ENCODE peak calls at places on chromosomes 5 and 9, in nine cellular contexts. D is substantia nigra; V is CD4-positive, alpha-beta T cell; H is GM23248; Z is thoracic aorta; O is A549; W is brain microvascular endothelial cell; F is CD8-positive, alpha-beta memory T cell; M is CD8-positive, alpha-beta T cell. T is an unnamed sample.

GRCh38 chr5:91409304-91409703 is 26.2 kb upstream of the ARRDC3 start:
- DNase-seq in D (no peak), V (no peak), H (no peak), Z (no peak), O (no peak), W (no peak), F (no peak), M (no peak), T (no peak)

GRCh38 chr9:119365291-119366027 is 3.8 kb downstream of the BRINP1 start:
- DNase-seq in D (peak), V (no peak), H (peak), Z (no peak), O (peak), W (peak), F (no peak), M (no peak), T (no peak)

GRCh38 chr5:132294728-132295504 is 722 bp downstream of the SLC22A4 start:
- DNase-seq in D (no peak), V (peak), H (peak), Z (peak), O (peak), W (peak), F (peak), M (peak), T (peak)

GRCh38 chr9:35272989-35273388 is 111.2 kb downstream of the UNC13B start:
- DNase-seq in D (no peak), V (no peak), H (peak), Z (no peak), O (no peak), W (peak), F (no peak), M (no peak), T (no peak)

GRCh38 chr5:154194348-154195329 is 4.1 kb downstream of the GALNT10 start:
- DNase-seq in D (no peak), V (no peak), H (peak), Z (no peak), O (no peak), W (no peak), F (no peak), M (no peak), T (no peak)

GRCh38 chr5:3590253-3590966 is 5.2 kb upstream of the IRX1 start:
- DNase-seq in D (no peak), V (no peak), H (no peak), Z (no peak), O (no peak), W (no peak), F (no peak), M (no peak), T (no peak)

GRCh38 chr5:19706776-19707175 is 281.2 kb downstream of the CDH18 start:
- DNase-seq in D (no peak), V (no peak), H (no peak), Z (no peak), O (no peak), W (no peak), F (no peak), M (no peak), T (no peak)

GRCh38 chr5:74296685-74297084 is 343.8 kb downstream of the ENC1 start:
- DNase-seq in D (no peak), V (no peak), H (no peak), Z (no peak), O (no peak), W (peak), F (no peak), M (no peak), T (no peak)

GRCh38 chr5:44862808-44863207 is 54.1 kb downstream of the MRPS30 start:
- DNase-seq in D (no peak), V (no peak), H (peak), Z (no peak), O (peak), W (no peak), F (no peak), M (no peak), T (no peak)

GRCh38 chr9:63816742-63817621 is 1468.0 kb downstream of the FOXD4L5 start:
- DNase-seq in D (no peak), V (peak), H (peak), Z (peak), O (no peak), W (peak), F (peak), M (peak), T (peak)

GRCh38 chr5:58019614-58020013 is 440.3 kb downstream of the PLK2 start:
- DNase-seq in D (no peak), V (no peak), H (no peak), Z (peak), O (no peak), W (no peak), F (no peak), M (no peak), T (no peak)

GRCh38 chr9:85631809-85632208 is 109.9 kb downstream of the AGTPBP1 start:
- DNase-seq in D (no peak), V (no peak), H (no peak), Z (no peak), O (no peak), W (no peak), F (no peak), M (no peak), T (no peak)

GRCh38 chr9:99393993-99394392 is 171.9 kb downstream of the SEC61B start:
- DNase-seq in D (no peak), V (no peak), H (no peak), Z (no peak), O (no peak), W (no peak), F (no peak), M (no peak), T (no peak)

GRCh38 chr5:127586371-127586770 is 62.5 kb upstream of the CTXN3 start:
- DNase-seq in D (no peak), V (no peak), H (no peak), Z (no peak), O (no peak), W (peak), F (no peak), M (no peak), T (no peak)

GRCh38 chr5:138177936-138178515 is 404 bp downstream of the BRD8 start:
- DNase-seq in D (peak), V (peak), H (peak), Z (no peak), O (peak), W (peak), F (no peak), M (no peak), T (no peak)

GRCh38 chr9:79489241-79490000 is 82.3 kb upstream of the TLE4 start:
- DNase-seq in D (peak), V (no peak), H (peak), Z (no peak), O (peak), W (peak), F (no peak), M (no peak), T (peak)

GRCh38 chr5:143398451-143399237 is 4.8 kb downstream of the NR3C1 start:
- DNase-seq in D (no peak), V (no peak), H (peak), Z (no peak), O (no peak), W (no peak), F (no peak), M (no peak), T (no peak)

GRCh38 chr5:119789411-119790117 is 160.2 kb downstream of the FAM170A start:
- DNase-seq in D (no peak), V (no peak), H (no peak), Z (no peak), O (no peak), W (no peak), F (no peak), M (no peak), T (no peak)

GRCh38 chr9:1454980-1455367 is 404.8 kb downstream of the DMRT2 start:
- DNase-seq in D (no peak), V (no peak), H (peak), Z (no peak), O (no peak), W (no peak), F (no peak), M (no peak), T (no peak)

GRCh38 chr5:172800088-172800551 is 29.1 kb upstream of the DUSP1 start:
- DNase-seq in D (peak), V (no peak), H (peak), Z (peak), O (no peak), W (peak), F (no peak), M (no peak), T (peak)

GRCh38 chr9:97398999-97399758 is 12.7 kb upstream of the TDRD7 start:
- DNase-seq in D (peak), V (peak), H (peak), Z (no peak), O (peak), W (peak), F (peak), M (peak), T (peak)

GRCh38 chr5:1799602-1800469 is at the start of gene MRPL36:
- DNase-seq in D (peak), V (peak), H (peak), Z (peak), O (peak), W (peak), F (peak), M (peak), T (peak)

GRCh38 chr5:1801061-1801953 is at the start of gene NDUFS6:
- DNase-seq in D (peak), V (peak), H (peak), Z (no peak), O (peak), W (no peak), F (peak), M (peak), T (no peak)

GRCh38 chr5:1800470-1801060 is 642 bp upstream of the NDUFS6 start:
- DNase-seq in D (no peak), V (no peak), H (no peak), Z (no peak), O (peak), W (no peak), F (peak), M (no peak), T (no peak)

GRCh38 chr5:1803192-1803591 is 2.0 kb downstream of the NDUFS6 start:
- DNase-seq in D (no peak), V (no peak), H (no peak), Z (no peak), O (no peak), W (no peak), F (no peak), M (no peak), T (no peak)

GRCh38 chr5:1801954-1802295 is 718 bp downstream of the NDUFS6 start:
- DNase-seq in D (no peak), V (no peak), H (peak), Z (no peak), O (peak), W (no peak), F (no peak), M (no peak), T (no peak)
- H3K27ac ChIP-seq in D (no peak), V (peak), H (peak), Z (no peak), O (peak), W (peak), F (peak), M (peak), T (peak)

GRCh38 chr9:115981011-115981410 is 172.6 kb upstream of the PAPPA start:
- DNase-seq in D (no peak), V (no peak), H (no peak), Z (no peak), O (no peak), W (no peak), F (no peak), M (no peak), T (no peak)

GRCh38 chr9:115980502-115980901 is 173.1 kb upstream of the PAPPA start:
- DNase-seq in D (no peak), V (no peak), H (no peak), Z (no peak), O (no peak), W (no peak), F (no peak), M (no peak), T (no peak)

GRCh38 chr9:115985657-115986056 is 167.9 kb upstream of the PAPPA start:
- DNase-seq in D (no peak), V (no peak), H (no peak), Z (no peak), O (no peak), W (no peak), F (no peak), M (no peak), T (no peak)

GRCh38 chr9:115986508-115986907 is 167.1 kb upstream of the PAPPA start:
- DNase-seq in D (no peak), V (no peak), H (no peak), Z (no peak), O (no peak), W (no peak), F (no peak), M (no peak), T (no peak)

DNA sequence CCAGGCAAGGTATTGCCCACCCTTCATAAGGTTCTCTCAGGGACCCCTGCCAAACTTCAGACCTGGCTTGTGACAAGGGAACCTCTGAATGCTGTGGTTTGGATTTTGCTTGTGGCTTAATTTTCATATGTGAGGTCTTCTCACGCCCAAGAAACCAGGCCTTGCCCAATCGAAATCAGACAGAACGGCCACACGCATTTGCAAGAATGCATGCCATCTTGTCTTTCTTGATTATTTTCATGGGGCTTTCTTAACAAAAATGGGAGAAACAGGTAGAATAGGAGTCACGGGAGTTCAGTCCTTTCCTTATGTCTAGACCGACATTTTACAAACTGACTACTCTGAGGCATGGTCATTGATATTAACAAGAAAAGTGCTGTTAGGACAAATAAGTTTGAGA is 170.2 kb upstream of the PAPPA start:
- DNase-seq in D (no peak), V (no peak), H (no peak), Z (no peak), O (no peak), W (no peak), F (no peak), M (no peak), T (no peak)
- H3K27ac ChIP-seq in D (no peak), V (no peak), H (no peak), Z (no peak), O (peak), W (no peak), F (no peak), M (no peak), T (no peak)

GRCh38 chr5:14467886-14468285 is 113.7 kb upstream of the OTULINL start:
- DNase-seq in D (no peak), V (no peak), H (no peak), Z (no peak), O (no peak), W (no peak), F (no peak), M (no peak), T (no peak)
- H3K27ac ChIP-seq in D (no peak), V (no peak), H (peak), Z (no peak), O (no peak), W (no peak), F (no peak), M (no peak), T (no peak)

DNA sequence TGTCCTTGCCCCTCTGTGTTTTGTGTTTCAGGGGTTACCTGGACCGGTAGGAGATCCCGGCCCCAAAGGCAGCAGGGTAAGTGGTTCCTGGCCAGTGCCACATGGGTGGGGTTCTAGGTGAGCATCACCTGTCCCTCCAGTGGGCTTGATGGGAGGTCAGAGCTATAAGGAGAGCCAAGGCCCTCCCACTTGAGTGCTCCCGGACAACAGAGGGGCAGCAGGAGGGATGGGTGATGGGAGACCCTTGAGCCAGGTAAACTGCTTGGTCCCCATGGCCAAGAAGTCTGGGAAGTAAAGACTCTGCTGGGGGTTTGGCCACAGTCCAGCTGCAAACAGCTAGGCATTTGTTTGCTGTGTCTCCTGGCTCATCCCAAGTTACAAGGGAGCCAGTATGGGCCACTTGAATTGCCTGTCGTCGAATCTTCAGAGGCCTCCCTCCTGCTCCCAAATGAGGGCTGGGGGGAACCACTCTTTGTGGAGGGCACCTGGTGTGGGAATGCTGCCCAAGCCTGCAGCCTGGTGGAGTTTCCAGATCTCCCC is 51.0 kb downstream of the COL27A1 start:
- DNase-seq in D (no peak), V (no peak), H (no peak), Z (no peak), O (no peak), W (no peak), F (no peak), M (no peak), T (no peak)
- H3K27ac ChIP-seq in D (no peak), V (no peak), H (no peak), Z (peak), O (no peak), W (no peak), F (no peak), M (no peak), T (no peak)

GRCh38 chr9:125960631-125961030 is 213.5 kb downstream of the PBX3 start:
- DNase-seq in D (no peak), V (no peak), H (no peak), Z (no peak), O (no peak), W (no peak), F (no peak), M (no peak), T (no peak)
- H3K27ac ChIP-seq in D (peak), V (no peak), H (no peak), Z (no peak), O (no peak), W (no peak), F (no peak), M (no peak), T (no peak)

GRCh38 chr5:180606215-180606785 is 15.0 kb upstream of the SCGB3A1 start:
- DNase-seq in D (no peak), V (no peak), H (no peak), Z (no peak), O (no peak), W (no peak), F (no peak), M (no peak), T (no peak)

GRCh38 chr5:180603076-180603591 is 11.8 kb upstream of the SCGB3A1 start:
- DNase-seq in D (no peak), V (no peak), H (no peak), Z (no peak), O (no peak), W (no peak), F (no peak), M (no peak), T (no peak)

GRCh38 chr5:180602481-180603075 is 11.3 kb upstream of the SCGB3A1 start:
- DNase-seq in D (no peak), V (no peak), H (no peak), Z (no peak), O (no peak), W (no peak), F (no peak), M (no peak), T (no peak)

GRCh38 chr5:180605554-180606214 is 14.4 kb upstream of the SCGB3A1 start:
- DNase-seq in D (peak), V (peak), H (peak), Z (no peak), O (peak), W (peak), F (peak), M (peak), T (no peak)

GRCh38 chr5:180604271-180604670 is 13.0 kb upstream of the SCGB3A1 start:
- DNase-seq in D (no peak), V (no peak), H (no peak), Z (no peak), O (no peak), W (no peak), F (no peak), M (no peak), T (no peak)
- H3K27ac ChIP-seq in D (no peak), V (no peak), H (no peak), Z (no peak), O (no peak), W (no peak), F (no peak), M (no peak), T (no peak)

GRCh38 chr9:75612205-75612604 is 278.3 kb upstream of the PCSK5 start:
- DNase-seq in D (no peak), V (no peak), H (no peak), Z (no peak), O (no peak), W (no peak), F (no peak), M (no peak), T (no peak)
- H3K27ac ChIP-seq in D (no peak), V (no peak), H (no peak), Z (no peak), O (no peak), W (no peak), F (no peak), M (no peak), T (no peak)

T was measured in epithelial cell of prostate.